ENCODE peak calls at places on chromosomes 7 and 10, in ten cellular contexts. V, O, A, K, P, L, W, S, G and U are unnamed samples.

GRCh38 chr10:33238643-33239042 is 95.8 kb downstream of the NRP1 start:
- DNase-seq in V (no peak), O (no peak), A (no peak), K (no peak), P (no peak), L (peak; percentile 68), W (no peak), S (no peak), G (no peak), U (no peak)

GRCh38 chr10:3764626-3765375 is 20.2 kb downstream of the KLF6 start:
- DNase-seq in V (no peak), O (no peak), A (no peak), K (no peak), P (no peak), L (no peak), W (peak; percentile 58), S (no peak), G (no peak), U (no peak)

GRCh38 chr10:100569687-100570517 is 34.2 kb downstream of the HIF1AN start:
- DNase-seq in V (no peak), O (no peak), A (no peak), K (no peak), P (peak; percentile 65), L (no peak), W (no peak), S (no peak), G (no peak), U (no peak)

GRCh38 chr10:32204606-32205005 is 142.4 kb downstream of the EPC1 start:
- DNase-seq in V (peak; percentile 29), O (no peak), A (no peak), K (no peak), P (no peak), L (no peak), W (no peak), S (peak; percentile 22), G (no peak), U (no peak)

GRCh38 chr7:138195207-138195606 is 118.9 kb downstream of the AKR1D1 start:
- DNase-seq in V (peak; percentile 19), O (no peak), A (no peak), K (no peak), P (no peak), L (no peak), W (no peak), S (no peak), G (no peak), U (no peak)

GRCh38 chr10:130439796-130440195 is 303.6 kb downstream of the GLRX3 start:
- DNase-seq in V (no peak), O (no peak), A (no peak), K (no peak), P (no peak), L (no peak), W (no peak), S (no peak), G (no peak), U (no peak)

GRCh38 chr7:131249003-131249402 is 78.7 kb upstream of the MKLN1 start:
- DNase-seq in V (peak; percentile 95), O (peak; percentile 70), A (no peak), K (peak; percentile 94), P (no peak), L (peak; percentile 92), W (no peak), S (peak; percentile 36), G (no peak), U (no peak)

GRCh38 chr10:70584941-70585544 is 17.5 kb downstream of the PRF1 start:
- DNase-seq in V (no peak), O (peak; percentile 61), A (peak; percentile 41), K (no peak), P (no peak), L (no peak), W (peak; percentile 70), S (peak; percentile 15), G (no peak), U (peak; percentile 40)

GRCh38 chr10:58473966-58474365 is 38.7 kb upstream of the BICC1 start:
- DNase-seq in V (peak; percentile 35), O (no peak), A (no peak), K (no peak), P (no peak), L (no peak), W (no peak), S (no peak), G (no peak), U (no peak)

GRCh38 chr10:22135591-22135990 is 82.2 kb downstream of the EBLN1 start:
- DNase-seq in V (no peak), O (no peak), A (no peak), K (no peak), P (no peak), L (no peak), W (no peak), S (no peak), G (no peak), U (no peak)

GRCh38 chr10:104037261-104037951 is 48.3 kb downstream of the COL17A1 start:
- DNase-seq in V (no peak), O (peak; percentile 49), A (no peak), K (no peak), P (no peak), L (no peak), W (no peak), S (no peak), G (no peak), U (no peak)

GRCh38 chr7:57415730-57416129 is 34.2 kb upstream of the ZNF716 start:
- DNase-seq in V (no peak), O (no peak), A (no peak), K (no peak), P (no peak), L (no peak), W (no peak), S (no peak), G (no peak), U (no peak)

GRCh38 chr10:131972474-131973071 is 9.2 kb downstream of the BNIP3 start:
- DNase-seq in V (peak; percentile 67), O (no peak), A (no peak), K (peak; percentile 92), P (no peak), L (no peak), W (no peak), S (peak; percentile 46), G (peak; percentile 65), U (no peak)

GRCh38 chr7:12889391-12889790 is 202.0 kb downstream of the ARL4A start:
- DNase-seq in V (peak; percentile 32), O (no peak), A (no peak), K (no peak), P (no peak), L (no peak), W (no peak), S (no peak), G (no peak), U (no peak)

GRCh38 chr7:142301923-142302550 is 44.2 kb upstream of the PRSS58 start:
- DNase-seq in V (no peak), O (no peak), A (peak; percentile 18), K (peak; percentile 65), P (no peak), L (no peak), W (no peak), S (no peak), G (no peak), U (no peak)

GRCh38 chr7:24877790-24878311 is 102.1 kb downstream of the OSBPL3 start:
- DNase-seq in V (no peak), O (no peak), A (no peak), K (no peak), P (no peak), L (no peak), W (no peak), S (no peak), G (no peak), U (no peak)

GRCh38 chr7:132575987-132576722 is at the start of gene PLXNA4:
- DNase-seq in V (peak; percentile 27), O (no peak), A (peak; percentile 12), K (peak; percentile 87), P (peak; percentile 82), L (no peak), W (peak; percentile 68), S (peak; percentile 32), G (peak; percentile 37), U (no peak)

GRCh38 chr7:116805100-116805544 is 57.3 kb upstream of the CAPZA2 start:
- DNase-seq in V (peak; percentile 49), O (no peak), A (no peak), K (no peak), P (no peak), L (peak; percentile 26), W (no peak), S (peak; percentile 51), G (no peak), U (no peak)
- H3K4me3 ChIP-seq in V (no peak overlapping the region), O (no peak overlapping the region), A (no peak overlapping the region), K (no peak overlapping the region), P (no peak overlapping the region), L (no peak overlapping the region), W (no peak overlapping the region), S (no peak overlapping the region), G (no peak overlapping the region), U (no peak overlapping the region)

GRCh38 chr10:89002234-89002978 is 11.8 kb downstream of the FAS start:
- DNase-seq in V (no peak), O (no peak), A (no peak), K (no peak), P (no peak), L (no peak), W (no peak), S (no peak), G (no peak), U (no peak)
- H3K9me3 ChIP-seq in V (no peaks in the 10 kb centered on the region), O (no peaks in the 10 kb centered on the region), A (no peaks in the 10 kb centered on the region), K (no peaks in the 10 kb centered on the region), P (no peaks in the 10 kb centered on the region), L (no peaks in the 10 kb centered on the region), W (no peaks in the 10 kb centered on the region), S (no peaks in the 10 kb centered on the region), G (no peaks in the 10 kb centered on the region), U (no peaks in the 10 kb centered on the region)

DNA sequence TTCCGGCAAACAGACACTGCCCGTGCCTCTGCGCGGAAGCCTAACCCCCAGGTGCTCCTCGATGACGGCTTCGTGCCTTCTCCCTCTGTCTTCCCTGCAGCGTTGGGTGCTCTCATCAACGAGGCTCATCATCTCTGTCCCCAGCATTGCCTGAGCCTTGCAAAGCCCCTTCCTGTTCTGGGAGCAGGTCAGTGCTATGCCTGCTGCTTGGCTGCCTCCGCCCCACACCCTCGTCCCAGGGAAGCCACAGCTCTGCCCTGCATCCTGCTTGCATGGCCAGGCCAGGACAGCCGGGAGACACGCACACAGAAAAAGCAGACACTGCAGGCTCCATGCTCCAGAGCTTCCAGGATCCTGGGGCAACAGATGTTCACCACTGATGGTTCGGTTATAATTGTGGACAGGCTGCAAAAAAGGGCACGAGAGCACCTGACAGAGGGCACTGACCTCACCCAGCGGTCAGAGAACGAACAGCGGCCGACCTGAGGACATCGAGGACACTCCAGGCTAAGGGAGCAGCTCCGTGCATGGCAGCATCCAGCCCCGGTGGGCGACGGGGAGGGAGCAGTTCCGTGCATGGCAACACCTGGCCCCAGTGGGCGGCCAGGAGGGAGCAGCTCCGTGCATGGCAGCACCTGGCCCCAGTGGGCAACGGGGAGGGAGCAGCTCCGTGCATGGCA is 265.5 kb downstream of the PTPRN2 start:
- DNase-seq in V (no peak), O (no peak), A (no peak), K (peak; percentile 81), P (peak; percentile 72), L (no peak), W (no peak), S (no peak), G (no peak), U (no peak)
- TF ChIP-seq CTCF in V (no peak), O (no peak), A (no peak), K (no peak), P (no peak), L (no peak), W (no peak), S (no peak), G (no peak), U (no peak)

DNA sequence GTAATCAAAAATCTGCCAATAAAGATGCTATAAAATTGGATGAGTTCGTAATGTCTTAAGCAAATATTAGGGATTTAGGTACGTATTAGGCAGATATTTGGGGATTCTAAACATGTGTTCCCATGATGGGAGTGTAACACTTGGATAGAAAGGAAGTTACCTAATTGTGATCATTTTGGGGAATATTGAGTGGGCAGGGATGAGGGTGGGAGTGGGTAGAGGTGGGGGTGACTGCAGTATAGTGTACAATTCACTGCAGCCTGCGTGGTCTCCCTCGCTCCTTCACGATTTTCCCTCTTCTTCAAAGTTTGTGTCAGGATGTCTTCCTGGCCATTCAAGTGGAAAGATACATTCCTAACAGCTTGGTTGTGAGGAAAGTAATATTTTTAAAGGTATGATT is 1.3 kb upstream of the PRKG1 start:
- DNase-seq in V (no peak), O (no peak), A (no peak), K (no peak), P (no peak), L (no peak), W (no peak), S (no peak), G (no peak), U (no peak)
- H3K4me3 ChIP-seq in V (no peak overlapping the region), O (peak overlapping the region; percentile 60), A (no peak overlapping the region), K (peak overlapping the region; percentile 82), P (peak overlapping the region; percentile 61), L (peak overlapping the region; percentile 88), W (no peak overlapping the region), S (no peak overlapping the region), G (peak overlapping the region; percentile 84), U (no peak overlapping the region)